ENCODE peak calls at places on chromosomes 4 and X, in eight cellular contexts. Y is GM10248; E is CD8-positive, alpha-beta T cell; U is upper lobe of right lung; J is H9; A is COLO829; H is stimulated activated CD4-positive, alpha-beta T cell treated with anti-CD3 and anti-CD28 coated beads, TNF-alpha, amount 100 ng/mL, for 48 hours; B is IMR-90. W is an unnamed sample.

GRCh38 chrX:78168065-78168464 is 28.6 kb upstream of the TAF9B start:
- DNase-seq in Y (no peak), E (no peak), B (no peak), A (peak), H (no peak), U (no peak), J (no peak), W (no peak)

GRCh38 chr4:111628437-111628836 is 516.8 kb upstream of the FAM241A start:
- DNase-seq in A (no peak), E (no peak), H (no peak), Y (no peak), B (no peak), J (no peak), U (no peak), W (no peak)

GRCh38 chrX:64975491-64975890 is 759 bp downstream of the ZC4H2 start:
- DNase-seq in Y (peak), U (peak), B (no peak), E (no peak), H (no peak), J (peak), A (no peak), W (no peak)

GRCh38 chrX:94937491-94937890 is 1263.5 kb downstream of the FAM133A start:
- DNase-seq in Y (no peak), E (no peak), J (no peak), A (no peak), H (no peak), B (no peak), U (no peak), W (peak)

GRCh38 chr4:86556791-86557415 is 37.2 kb upstream of the PTPN13 start:
- DNase-seq in A (no peak), H (no peak), Y (no peak), E (no peak), B (no peak), J (no peak), U (no peak), W (no peak)

GRCh38 chrX:109782994-109783711 is 50.1 kb upstream of the ACSL4 start:
- DNase-seq in J (no peak), H (no peak), U (no peak), E (no peak), Y (peak), B (peak), A (no peak), W (no peak)

GRCh38 chr4:40240040-40240653 is 43.3 kb downstream of the RHOH start:
- DNase-seq in H (no peak), A (no peak), B (peak), J (no peak), U (no peak), E (no peak), Y (no peak), W (no peak)

GRCh38 chrX:137926090-137926489 is 360.2 kb downstream of the ZIC3 start:
- DNase-seq in Y (no peak), H (no peak), E (no peak), U (no peak), B (no peak), A (no peak), J (no peak), W (peak)

GRCh38 chr4:72312032-72312650 is 256.9 kb downstream of the ADAMTS3 start:
- DNase-seq in U (no peak), B (peak), A (peak), E (no peak), Y (no peak), J (peak), H (no peak), W (peak)

GRCh38 chr4:172850838-172851237 is 317.8 kb upstream of the GALNT7 start:
- DNase-seq in J (no peak), H (no peak), Y (no peak), A (peak), B (peak), U (no peak), E (no peak), W (no peak)

GRCh38 chrX:70042399-70043371 is 7.1 kb downstream of the AWAT2 start:
- DNase-seq in H (no peak), B (peak), A (no peak), E (no peak), J (no peak), Y (no peak), U (no peak), W (no peak)

GRCh38 chr4:185792384-185793146 is 19.4 kb downstream of the SORBS2 start:
- DNase-seq in A (peak), Y (no peak), E (no peak), H (no peak), J (no peak), B (peak), U (no peak), W (peak)

GRCh38 chr4:151195801-151196200 is 81.2 kb upstream of the PRSS48 start:
- DNase-seq in E (no peak), B (peak), Y (no peak), A (no peak), J (no peak), U (no peak), H (no peak), W (no peak)

GRCh38 chrX:55151199-55151598 is 62.4 kb downstream of the PAGE2 start:
- DNase-seq in J (no peak), Y (no peak), E (no peak), H (no peak), U (no peak), A (no peak), B (no peak), W (no peak)

GRCh38 chrX:151780621-151781020 is 46.1 kb downstream of the CNGA2 start:
- DNase-seq in Y (no peak), B (no peak), E (no peak), H (no peak), J (no peak), U (no peak), A (no peak), W (no peak)

GRCh38 chrX:40449396-40449795 is 131.4 kb upstream of the ATP6AP2 start:
- DNase-seq in A (no peak), B (no peak), U (no peak), Y (no peak), J (no peak), H (no peak), E (no peak), W (no peak)

GRCh38 chrX:53281321-53281822 is at the start of gene IQSEC2:
- DNase-seq in A (peak), U (peak), H (no peak), Y (no peak), E (no peak), B (peak), J (peak), W (peak)

GRCh38 chrX:14673764-14674163 is 144.4 kb downstream of the GLRA2 start:
- DNase-seq in A (peak), J (no peak), H (no peak), E (no peak), Y (peak), B (peak), U (no peak), W (no peak)

W was measured in T47D.